ENCODE peak calls at places on chromosome 3, in four cellular contexts. B, U, T and L are unnamed samples. For H3K4me1, the result is how much of the 10 kb centered on the place peaks cover.

GRCh38 chr3:43372809-43373587 is 86.7 kb downstream of the SNRK start:
- DNase-seq in B (no peak), U (peak), T (no peak), L (no peak)

GRCh38 chr3:31531465-31531991 is 1.2 kb upstream of the STT3B start:
- DNase-seq in B (no peak), U (no peak), T (no peak), L (peak)

GRCh38 chr3:10457560-10457959 is 47.8 kb downstream of the ATP2B2 start:
- DNase-seq in B (no peak), U (no peak), T (no peak), L (no peak)

GRCh38 chr3:70501596-70501995 is 189.2 kb upstream of the MDFIC2 start:
- DNase-seq in B (no peak), U (no peak), T (no peak), L (no peak)

GRCh38 chr3:141095546-141095937 is 44.4 kb downstream of the SPSB4 start:
- DNase-seq in B (no peak), U (no peak), T (no peak), L (no peak)

GRCh38 chr3:143118630-143119008 is 952 bp upstream of the CHST2 start:
- DNase-seq in B (no peak), U (peak), T (no peak), L (no peak)

GRCh38 chr3:108430540-108430939 is 79.9 kb downstream of the MYH15 start:
- DNase-seq in B (no peak), U (no peak), T (no peak), L (no peak)

GRCh38 chr3:137764001-137764433 is at the start of gene SOX14:
- DNase-seq in B (no peak), U (peak), T (no peak), L (no peak)

GRCh38 chr3:52495777-52496602 is 852 bp downstream of the STAB1 start:
- DNase-seq in B (no peak), U (no peak), T (peak), L (no peak)

GRCh38 chr3:197598404-197598980 is 42.7 kb upstream of the BDH1 start:
- DNase-seq in B (no peak), U (no peak), T (no peak), L (no peak)

DNA sequence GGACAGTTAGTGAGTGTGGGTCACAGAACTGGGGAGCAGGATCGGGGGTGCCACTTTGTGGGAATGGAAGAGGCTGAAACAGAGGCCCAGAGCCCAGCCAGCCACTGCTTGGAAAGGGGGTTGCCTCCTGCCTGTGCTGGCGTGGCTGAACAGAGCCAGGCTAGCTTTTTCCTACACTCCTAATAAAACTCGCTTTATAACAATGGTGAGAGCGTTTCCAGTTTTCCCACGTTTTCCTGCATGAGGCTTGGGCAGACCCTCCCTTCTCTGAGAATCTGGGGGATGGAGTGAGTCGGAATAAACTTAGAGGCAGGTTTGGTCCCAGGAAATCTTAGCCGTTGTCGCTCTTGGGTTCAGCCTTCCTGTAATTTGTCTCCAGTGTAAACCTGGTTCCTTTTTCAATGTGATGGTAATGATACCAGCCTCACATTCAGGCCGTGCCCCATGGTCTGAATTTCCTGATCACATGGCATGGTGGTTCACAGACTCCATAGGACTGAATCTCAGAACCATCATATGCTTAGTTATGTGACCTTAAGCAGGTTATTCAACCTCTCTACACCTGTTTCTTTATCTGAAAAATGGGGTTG is 6.5 kb upstream of the FGD5 start:
- DNase-seq in B (no peak), U (no peak), T (no peak), L (no peak)
- H3K4me3 ChIP-seq in B (peak), U (peak), T (no peak), L (no peak)

GRCh38 chr3:79263423-79263822 is 504.4 kb downstream of the ROBO1 start:
- DNase-seq in B (no peak), U (no peak), T (peak), L (no peak)

GRCh38 chr3:79264892-79265291 is 502.9 kb downstream of the ROBO1 start:
- DNase-seq in B (no peak), U (peak), T (no peak), L (no peak)

GRCh38 chr3:79268422-79268821 is 499.4 kb downstream of the ROBO1 start:
- DNase-seq in B (no peak), U (no peak), T (no peak), L (no peak)
- H3K4me1 ChIP-seq in B (under half), U (under half), T (under half), L (under half)

DNA sequence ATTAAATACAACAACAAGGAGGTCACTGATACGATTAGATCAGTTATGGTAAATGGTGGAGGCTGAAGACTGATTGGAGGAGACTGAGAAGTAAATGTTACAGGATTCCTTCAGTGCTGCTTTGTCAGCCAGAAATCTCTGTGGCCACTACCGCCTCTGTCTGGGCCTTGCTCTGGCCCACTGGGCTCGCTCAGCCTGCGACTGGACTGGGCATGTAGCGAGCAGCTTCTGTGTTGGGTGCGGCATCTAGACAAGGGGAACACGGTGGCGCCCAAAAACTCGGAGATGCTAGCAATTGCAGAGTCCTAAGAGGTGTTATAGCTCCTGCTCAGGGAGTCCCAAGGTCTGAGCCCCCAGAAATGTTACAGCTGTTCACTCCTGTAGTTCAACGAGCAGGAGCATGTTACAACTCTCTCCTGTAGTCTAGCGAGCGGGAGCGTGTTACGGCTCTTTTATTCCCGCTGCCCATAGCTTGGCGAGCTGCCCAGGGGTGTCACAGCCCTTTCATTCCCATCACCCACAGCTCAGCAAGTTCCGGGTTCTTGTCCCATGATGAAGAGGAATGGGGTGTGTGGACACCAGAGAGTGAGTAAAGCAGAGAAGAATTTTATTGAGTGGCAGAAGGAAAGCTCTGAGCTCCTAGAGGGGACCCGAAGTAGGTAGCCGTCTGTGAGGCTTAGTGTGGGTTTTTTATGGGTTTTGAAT is 24.7 kb downstream of the SLC15A2 start:
- DNase-seq in B (no peak), U (no peak), T (peak), L (no peak)
- H3K4me3 ChIP-seq in B (no peak), U (no peak), T (no peak), L (no peak)

GRCh38 chr3:127787966-127788365 is 34.3 kb downstream of the MGLL start:
- DNase-seq in B (no peak), U (no peak), T (no peak), L (no peak)
- H3K4me1 ChIP-seq in B (under half), U (under half), T (under half), L (under half)